ENCODE peak calls at places on chromosome 15, in ten cellular contexts. B is stomach, S is esophagus muscularis mucosa, A is sigmoid colon, Y is suprapubic skin, N is transverse colon, U is SK-N-SH, I is K562, Z is H1, O is GM12878. H is an unnamed sample.

GRCh38 chr15:90860942-90861675 is 7.3 kb upstream of the FURIN start:
- DNase-seq in B (no peak), S (no peak), A (no peak), Y (no peak), N (no peak), U (no peak), I (no peak), Z (no peak), O (no peak), H (no peak)

GRCh38 chr15:34987182-34987488 is 952 bp downstream of the ZNF770 start:
- DNase-seq in B (no peak), S (no peak), A (no peak), Y (no peak), N (no peak), U (peak), I (peak), Z (no peak), O (no peak), H (no peak)

GRCh38 chr15:87779746-87780145 is 476.8 kb downstream of the NTRK3 start:
- DNase-seq in B (no peak), S (peak), A (no peak), Y (no peak), N (no peak), U (no peak), I (no peak), Z (no peak), O (no peak), H (no peak)

GRCh38 chr15:83108266-83109219 is 1.1 kb downstream of the TM6SF1 start:
- DNase-seq in B (peak), S (no peak), A (peak), Y (peak), N (peak), U (peak), I (no peak), Z (no peak), O (peak), H (peak)

GRCh38 chr15:80173022-80173759 is 20.4 kb downstream of the FAH start:
- DNase-seq in B (peak), S (no peak), A (peak), Y (no peak), N (peak), U (peak), I (peak), Z (peak), O (no peak), H (no peak)

GRCh38 chr15:68542771-68543544 is 35.8 kb upstream of the CORO2B start:
- DNase-seq in B (no peak), S (no peak), A (no peak), Y (no peak), N (no peak), U (no peak), I (no peak), Z (no peak), O (no peak), H (no peak)

GRCh38 chr15:48352474-48353072 is 21.3 kb downstream of the DUT start:
- DNase-seq in B (peak), S (no peak), A (peak), Y (no peak), N (peak), U (peak), I (peak), Z (no peak), O (no peak), H (peak)

GRCh38 chr15:74024687-74025086 is 30.2 kb downstream of the PML start:
- DNase-seq in B (no peak), S (no peak), A (peak), Y (no peak), N (no peak), U (no peak), I (no peak), Z (no peak), O (no peak), H (no peak)

GRCh38 chr15:81296673-81297072 is 27.3 kb downstream of the STARD5 start:
- DNase-seq in B (peak), S (no peak), A (peak), Y (peak), N (peak), U (no peak), I (no peak), Z (no peak), O (peak), H (peak)

GRCh38 chr15:69044899-69045298 is 30.4 kb downstream of the NOX5 start:
- DNase-seq in B (no peak), S (no peak), A (no peak), Y (no peak), N (no peak), U (no peak), I (no peak), Z (peak), O (no peak), H (no peak)

GRCh38 chr15:20344601-20345400 is 196.8 kb downstream of the GOLGA6L6 start:
- DNase-seq in B (no peak), S (peak), A (peak), Y (peak), N (no peak), U (peak), I (peak), Z (no peak), O (no peak), H (peak)

GRCh38 chr15:89802986-89803820 is 11.4 kb downstream of the ANPEP start:
- DNase-seq in B (no peak), S (no peak), A (no peak), Y (peak), N (no peak), U (peak), I (no peak), Z (no peak), O (no peak), H (peak)

GRCh38 chr15:95129589-95129988 is 898.2 kb downstream of the MCTP2 start:
- DNase-seq in B (no peak), S (no peak), A (peak), Y (no peak), N (peak), U (no peak), I (no peak), Z (no peak), O (no peak), H (no peak)

GRCh38 chr15:99536422-99537033 is 29.3 kb upstream of the MEF2A start:
- DNase-seq in B (no peak), S (no peak), A (peak), Y (peak), N (no peak), U (no peak), I (no peak), Z (no peak), O (no peak), H (no peak)

GRCh38 chr15:66766282-66767228 is 64.5 kb downstream of the SMAD6 start:
- DNase-seq in B (no peak), S (no peak), A (peak), Y (no peak), N (no peak), U (no peak), I (no peak), Z (no peak), O (no peak), H (no peak)

GRCh38 chr15:94206463-94207167 is 24.7 kb upstream of the MCTP2 start:
- DNase-seq in B (no peak), S (no peak), A (no peak), Y (no peak), N (no peak), U (no peak), I (no peak), Z (no peak), O (no peak), H (peak)

GRCh38 chr15:90809536-90809935 is 58.9 kb upstream of the FURIN start:
- DNase-seq in B (no peak), S (no peak), A (no peak), Y (no peak), N (no peak), U (no peak), I (no peak), Z (no peak), O (no peak), H (no peak)

GRCh38 chr15:37771462-37771861 is 163.0 kb upstream of the TMCO5A start:
- DNase-seq in B (no peak), S (no peak), A (no peak), Y (no peak), N (no peak), U (no peak), I (no peak), Z (no peak), O (no peak), H (no peak)

GRCh38 chr15:60362318-60363023 is 35.3 kb downstream of the ANXA2 start:
- DNase-seq in B (no peak), S (no peak), A (no peak), Y (no peak), N (no peak), U (no peak), I (no peak), Z (no peak), O (no peak), H (no peak)

GRCh38 chr15:51726302-51727073 is 11.0 kb downstream of the LYSMD2 start:
- DNase-seq in B (no peak), S (no peak), A (peak), Y (peak), N (peak), U (peak), I (peak), Z (peak), O (no peak), H (no peak)

GRCh38 chr15:60093273-60094067 is 89.4 kb downstream of the FOXB1 start:
- DNase-seq in B (peak), S (no peak), A (no peak), Y (no peak), N (peak), U (no peak), I (no peak), Z (no peak), O (no peak), H (no peak)

GRCh38 chr15:85289677-85290365 is 90.6 kb upstream of the AKAP13 start:
- DNase-seq in B (peak), S (no peak), A (no peak), Y (no peak), N (peak), U (peak), I (no peak), Z (no peak), O (no peak), H (peak)

GRCh38 chr15:39461536-39462140 is 119.2 kb upstream of the THBS1 start:
- DNase-seq in B (no peak), S (no peak), A (peak), Y (no peak), N (no peak), U (no peak), I (no peak), Z (no peak), O (no peak), H (no peak)

GRCh38 chr15:34812369-34812768 is 17.0 kb upstream of the ACTC1 start:
- DNase-seq in B (no peak), S (no peak), A (no peak), Y (no peak), N (no peak), U (no peak), I (no peak), Z (no peak), O (no peak), H (no peak)

GRCh38 chr15:63583027-63583426 is 14.2 kb upstream of the FBXL22 start:
- DNase-seq in B (no peak), S (no peak), A (no peak), Y (no peak), N (no peak), U (no peak), I (no peak), Z (no peak), O (no peak), H (no peak)

GRCh38 chr15:44029003-44029402 is 166.1 kb downstream of the FRMD5 start:
- DNase-seq in B (no peak), S (no peak), A (no peak), Y (no peak), N (no peak), U (no peak), I (no peak), Z (no peak), O (no peak), H (no peak)

GRCh38 chr15:80584561-80584964 is 110.5 kb upstream of the ABHD17C start:
- DNase-seq in B (peak), S (no peak), A (no peak), Y (no peak), N (no peak), U (no peak), I (no peak), Z (no peak), O (no peak), H (no peak)

GRCh38 chr15:74580538-74581350 is 34.9 kb upstream of the CLK3 start:
- DNase-seq in B (no peak), S (no peak), A (no peak), Y (no peak), N (no peak), U (no peak), I (peak), Z (no peak), O (no peak), H (no peak)

GRCh38 chr15:43239732-43240491 is 19.1 kb upstream of the EPB42 start:
- DNase-seq in B (no peak), S (no peak), A (no peak), Y (no peak), N (no peak), U (no peak), I (no peak), Z (no peak), O (no peak), H (no peak)

GRCh38 chr15:62059108-62059817 is 984 bp downstream of the VPS13C start:
- DNase-seq in B (no peak), S (no peak), A (no peak), Y (no peak), N (no peak), U (peak), I (peak), Z (no peak), O (no peak), H (no peak)
- TF ChIP-seq CTCF in B (no peak), S (no peak), A (no peak), Y (no peak), N (no peak), U (peak), I (peak), Z (no peak), O (no peak), H (no peak)

GRCh38 chr15:91886878-91887277 is 33.4 kb downstream of the SLCO3A1 start:
- DNase-seq in B (no peak), S (no peak), A (no peak), Y (no peak), N (no peak), U (no peak), I (no peak), Z (no peak), O (no peak), H (no peak)
- TF ChIP-seq POLR2AphosphoS5 in B (no peak), S (no peak), A (no peak), Y (no peak), N (no peak), U (no peak), I (no peak), Z (no peak), O (no peak), H (no peak)

GRCh38 chr15:41464889-41465580 is 28.6 kb upstream of the ITPKA start:
- DNase-seq in B (no peak), S (no peak), A (peak), Y (no peak), N (no peak), U (no peak), I (no peak), Z (no peak), O (no peak), H (no peak)

GRCh38 chr15:41466711-41467110 is 27.0 kb upstream of the ITPKA start:
- DNase-seq in B (no peak), S (no peak), A (no peak), Y (no peak), N (no peak), U (no peak), I (no peak), Z (no peak), O (no peak), H (no peak)

GRCh38 chr15:41465822-41466421 is 27.8 kb upstream of the ITPKA start:
- DNase-seq in B (no peak), S (no peak), A (no peak), Y (no peak), N (no peak), U (peak), I (peak), Z (no peak), O (no peak), H (no peak)

DNA sequence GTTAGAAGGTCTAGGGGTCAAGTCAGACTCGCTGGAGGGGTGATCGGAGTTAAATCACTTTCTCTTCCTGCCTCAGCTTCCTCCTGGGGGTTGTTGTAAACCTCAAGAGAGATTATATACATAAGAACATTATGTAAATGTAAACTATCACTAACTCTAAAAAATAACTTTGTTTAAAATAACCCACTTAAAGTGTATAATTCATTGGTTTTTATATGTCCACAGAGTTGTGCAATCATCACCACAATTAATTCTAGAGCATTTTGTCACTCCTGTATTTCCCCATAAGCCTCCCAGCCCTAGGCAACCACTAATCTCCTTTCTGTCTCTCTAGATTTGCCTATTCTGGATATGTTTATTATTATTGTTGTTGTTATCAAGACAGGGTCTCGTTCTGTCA is 31.3 kb upstream of the ITPKA start:
- DNase-seq in B (no peak), S (no peak), A (no peak), Y (no peak), N (no peak), U (no peak), I (no peak), Z (no peak), O (no peak), H (no peak)
- TF ChIP-seq EP300 in B (no peak), S (no peak), A (no peak), Y (no peak), N (no peak), U (no peak), I (no peak), Z (no peak), O (no peak), H (no peak)

DNA sequence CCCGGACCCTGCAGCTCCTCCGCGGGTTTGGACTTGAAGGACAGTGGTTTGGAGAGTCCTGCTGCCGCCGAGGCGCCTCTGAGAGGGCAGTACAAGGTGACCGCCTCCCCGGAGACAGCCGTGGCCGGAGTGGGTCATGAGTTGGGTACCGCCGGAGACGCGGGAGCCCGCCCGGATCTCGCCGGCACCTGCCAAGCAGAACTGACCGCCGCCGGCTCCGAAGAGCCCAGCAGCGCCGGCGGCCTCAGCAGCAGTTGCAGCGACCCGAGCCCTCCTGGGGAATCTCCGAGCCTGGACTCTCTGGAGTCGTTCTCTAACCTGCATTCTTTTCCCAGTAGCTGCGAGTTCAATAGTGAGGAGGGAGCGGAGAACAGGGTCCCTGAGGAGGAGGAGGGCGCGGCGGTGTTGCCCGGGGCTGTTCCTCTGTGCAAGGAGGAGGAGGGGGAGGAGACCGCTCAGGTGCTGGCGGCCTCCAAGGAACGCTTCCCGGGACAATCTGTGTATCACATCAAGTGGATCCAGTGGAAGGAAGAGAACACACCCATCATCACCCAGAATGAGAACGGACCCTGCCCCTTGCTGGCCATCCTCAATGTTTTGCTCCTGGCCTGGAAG is 626 bp downstream of the MINDY2 start:
- DNase-seq in B (peak), S (peak), A (peak), Y (peak), N (peak), U (no peak), I (peak), Z (no peak), O (no peak), H (peak)
- TF ChIP-seq CTCF in B (no peak), S (no peak), A (no peak), Y (no peak), N (no peak), U (no peak), I (no peak), Z (no peak), O (no peak), H (no peak)

GRCh38 chr15:78049691-78050440 is 27.6 kb downstream of the TBC1D2B start:
- DNase-seq in B (no peak), S (no peak), A (no peak), Y (no peak), N (no peak), U (no peak), I (no peak), Z (no peak), O (peak), H (no peak)
- TF ChIP-seq POLR2AphosphoS5 in B (peak), S (no peak), A (no peak), Y (no peak), N (no peak), U (peak), I (no peak), Z (no peak), O (peak), H (no peak)